ENCODE peak calls at places on chromosomes 3 and 15, in five cellular contexts. One of them, this sample, is unnamed.

GRCh38 chr3:52490035-52490937 is 4.9 kb upstream of the STAB1 start:
- DNase-seq in nephron progenitor cell: no peak
- DNase-seq in LoVo: no peak
- DNase-seq in CD4-positive, CD25-positive, alpha-beta regulatory T cell: no peak
- DNase-seq in mesendoderm: no peak
- DNase-seq in this sample: no peak

GRCh38 chr3:31476209-31476608 is 56.5 kb upstream of the STT3B start:
- DNase-seq in CD4-positive, CD25-positive, alpha-beta regulatory T cell: no peak
- DNase-seq in LoVo: no peak
- DNase-seq in nephron progenitor cell: no peak
- DNase-seq in mesendoderm: no peak
- DNase-seq in this sample: no peak

GRCh38 chr3:128800241-128801187 is 74.5 kb downstream of the RAB7A start:
- DNase-seq in LoVo: no peak
- DNase-seq in CD4-positive, CD25-positive, alpha-beta regulatory T cell: no peak
- DNase-seq in mesendoderm: no peak
- DNase-seq in nephron progenitor cell: no peak
- DNase-seq in this sample: no peak

GRCh38 chr15:57761562-57761961 is 55.0 kb downstream of the POLR2M start:
- DNase-seq in LoVo: no peak
- DNase-seq in CD4-positive, CD25-positive, alpha-beta regulatory T cell: no peak
- DNase-seq in mesendoderm: no peak
- DNase-seq in nephron progenitor cell: no peak
- DNase-seq in this sample: no peak

GRCh38 chr3:16085410-16085809 is 89.1 kb upstream of the GALNT15 start:
- DNase-seq in CD4-positive, CD25-positive, alpha-beta regulatory T cell: no peak
- DNase-seq in LoVo: no peak
- DNase-seq in mesendoderm: no peak
- DNase-seq in nephron progenitor cell: no peak
- DNase-seq in this sample: no peak

GRCh38 chr3:65888980-65889706 is 149.6 kb downstream of the MAGI1 start:
- DNase-seq in LoVo: no peak
- DNase-seq in mesendoderm: peak; percentile 25
- DNase-seq in nephron progenitor cell: no peak
- DNase-seq in CD4-positive, CD25-positive, alpha-beta regulatory T cell: no peak
- DNase-seq in this sample: no peak

GRCh38 chr3:159721324-159721723 is 267.3 kb upstream of the IL12A start:
- DNase-seq in LoVo: no peak
- DNase-seq in CD4-positive, CD25-positive, alpha-beta regulatory T cell: no peak
- DNase-seq in nephron progenitor cell: no peak
- DNase-seq in mesendoderm: no peak
- DNase-seq in this sample: no peak

GRCh38 chr3:108473711-108474110 is 36.7 kb downstream of the MYH15 start:
- DNase-seq in LoVo: no peak
- DNase-seq in CD4-positive, CD25-positive, alpha-beta regulatory T cell: no peak
- DNase-seq in nephron progenitor cell: no peak
- DNase-seq in mesendoderm: peak; percentile 84
- DNase-seq in this sample: no peak

GRCh38 chr3:195616681-195617080 is 32.9 kb upstream of the APOD start:
- DNase-seq in mesendoderm: no peak
- DNase-seq in nephron progenitor cell: no peak
- DNase-seq in CD4-positive, CD25-positive, alpha-beta regulatory T cell: no peak
- DNase-seq in LoVo: no peak
- DNase-seq in this sample: no peak

GRCh38 chr3:27176256-27176655 is 192.9 kb downstream of the NEK10 start:
- DNase-seq in nephron progenitor cell: no peak
- DNase-seq in mesendoderm: no peak
- DNase-seq in LoVo: no peak
- DNase-seq in CD4-positive, CD25-positive, alpha-beta regulatory T cell: no peak
- DNase-seq in this sample: no peak

GRCh38 chr15:39852237-39852636 is 67.8 kb downstream of the GPR176 start:
- DNase-seq in CD4-positive, CD25-positive, alpha-beta regulatory T cell: no peak
- DNase-seq in nephron progenitor cell: no peak
- DNase-seq in LoVo: no peak
- DNase-seq in mesendoderm: no peak
- DNase-seq in this sample: no peak

GRCh38 chr3:42476225-42477160 is 25.9 kb upstream of the VIPR1 start:
- DNase-seq in LoVo: peak; percentile 86
- DNase-seq in nephron progenitor cell: no peak
- DNase-seq in mesendoderm: no peak
- DNase-seq in CD4-positive, CD25-positive, alpha-beta regulatory T cell: no peak
- DNase-seq in this sample: no peak

GRCh38 chr3:27590437-27591320 is 106.5 kb upstream of the SLC4A7 start:
- DNase-seq in nephron progenitor cell: no peak
- DNase-seq in CD4-positive, CD25-positive, alpha-beta regulatory T cell: no peak
- DNase-seq in LoVo: no peak
- DNase-seq in mesendoderm: no peak
- DNase-seq in this sample: no peak

GRCh38 chr3:139935866-139936817 is 1.2 kb downstream of the CLSTN2 start:
- DNase-seq in CD4-positive, CD25-positive, alpha-beta regulatory T cell: no peak
- DNase-seq in LoVo: no peak
- DNase-seq in mesendoderm: peak; percentile 39
- DNase-seq in nephron progenitor cell: peak; percentile 61
- DNase-seq in this sample: peak; percentile 63

GRCh38 chr15:43134157-43134637 is 811 bp downstream of the TMEM62 start:
- DNase-seq in LoVo: no peak
- DNase-seq in mesendoderm: no peak
- DNase-seq in CD4-positive, CD25-positive, alpha-beta regulatory T cell: no peak
- DNase-seq in nephron progenitor cell: peak; percentile 7
- DNase-seq in this sample: no peak

GRCh38 chr3:110180733-110181132 is 843.4 kb upstream of the DPPA4 start:
- DNase-seq in CD4-positive, CD25-positive, alpha-beta regulatory T cell: no peak
- DNase-seq in nephron progenitor cell: no peak
- DNase-seq in mesendoderm: no peak
- DNase-seq in LoVo: no peak
- DNase-seq in this sample: no peak

GRCh38 chr3:132417695-132418520 is 606 bp downstream of the DNAJC13 start:
- DNase-seq in nephron progenitor cell: no peak
- DNase-seq in CD4-positive, CD25-positive, alpha-beta regulatory T cell: no peak
- DNase-seq in mesendoderm: peak; percentile 69
- DNase-seq in LoVo: peak; percentile 77
- DNase-seq in this sample: no peak

GRCh38 chr3:179421500-179421899 is 29.8 kb downstream of the GNB4 start:
- DNase-seq in LoVo: no peak
- DNase-seq in nephron progenitor cell: no peak
- DNase-seq in CD4-positive, CD25-positive, alpha-beta regulatory T cell: no peak
- DNase-seq in mesendoderm: peak; percentile 28
- DNase-seq in this sample: no peak

GRCh38 chr15:39242345-39242744 is 338.5 kb upstream of the THBS1 start:
- DNase-seq in mesendoderm: no peak
- DNase-seq in CD4-positive, CD25-positive, alpha-beta regulatory T cell: no peak
- DNase-seq in nephron progenitor cell: no peak
- DNase-seq in LoVo: peak; percentile 38
- DNase-seq in this sample: no peak

GRCh38 chr3:134378384-134378783 is 4.1 kb upstream of the AMOTL2 start:
- DNase-seq in mesendoderm: peak; percentile 78
- DNase-seq in nephron progenitor cell: no peak
- DNase-seq in CD4-positive, CD25-positive, alpha-beta regulatory T cell: no peak
- DNase-seq in LoVo: no peak
- DNase-seq in this sample: no peak

GRCh38 chr3:156535162-156535627 is 19.7 kb downstream of the SSR3 start:
- DNase-seq in nephron progenitor cell: no peak
- DNase-seq in CD4-positive, CD25-positive, alpha-beta regulatory T cell: no peak
- DNase-seq in mesendoderm: peak; percentile 94
- DNase-seq in LoVo: peak; percentile 56
- DNase-seq in this sample: no peak

GRCh38 chr3:12442654-12443501 is 41.4 kb upstream of the TSEN2 start:
- DNase-seq in CD4-positive, CD25-positive, alpha-beta regulatory T cell: no peak
- DNase-seq in nephron progenitor cell: no peak
- DNase-seq in mesendoderm: no peak
- DNase-seq in LoVo: no peak
- DNase-seq in this sample: no peak

GRCh38 chr3:140933109-140933508 is 8.5 kb upstream of the SLC25A36 start:
- DNase-seq in mesendoderm: no peak
- DNase-seq in nephron progenitor cell: no peak
- DNase-seq in CD4-positive, CD25-positive, alpha-beta regulatory T cell: no peak
- DNase-seq in LoVo: no peak
- DNase-seq in this sample: no peak

This sample was measured in ecto neural progenitor cell.